ENCODE peak calls at places on chromosomes 3 and 15, in ten cellular contexts. One of them, this sample, is unnamed.

GRCh38 chr15:69484837-69485236 is 32.2 kb downstream of the RPLP1 start:
- DNase-seq in tibial nerve: no peak
- DNase-seq in anterior cingulate cortex: no peak
- DNase-seq in left cardiac atrium: no peak
- DNase-seq in Calu3: no peak
- DNase-seq in endodermal cell: no peak
- DNase-seq in amygdala: no peak
- DNase-seq in GM19239: no peak
- DNase-seq in fibroblast of pulmonary artery: no peak
- DNase-seq in kidney tubule cell: no peak
- DNase-seq in this sample: no peak

GRCh38 chr3:7651213-7651612 is 790.3 kb downstream of the GRM7 start:
- DNase-seq in tibial nerve: no peak
- DNase-seq in anterior cingulate cortex: no peak
- DNase-seq in left cardiac atrium: no peak
- DNase-seq in Calu3: no peak
- DNase-seq in endodermal cell: no peak
- DNase-seq in amygdala: no peak
- DNase-seq in GM19239: no peak
- DNase-seq in fibroblast of pulmonary artery: no peak
- DNase-seq in kidney tubule cell: no peak
- DNase-seq in this sample: no peak

GRCh38 chr3:193782280-193782654 is 189.3 kb downstream of the OPA1 start:
- DNase-seq in tibial nerve: no peak
- DNase-seq in anterior cingulate cortex: no peak
- DNase-seq in left cardiac atrium: no peak
- DNase-seq in Calu3: peak
- DNase-seq in endodermal cell: peak
- DNase-seq in amygdala: no peak
- DNase-seq in GM19239: no peak
- DNase-seq in fibroblast of pulmonary artery: peak
- DNase-seq in kidney tubule cell: peak
- DNase-seq in this sample: no peak

GRCh38 chr3:184110316-184110725 is 13.5 kb downstream of the HTR3E start:
- DNase-seq in tibial nerve: no peak
- DNase-seq in anterior cingulate cortex: no peak
- DNase-seq in left cardiac atrium: no peak
- DNase-seq in Calu3: peak
- DNase-seq in endodermal cell: peak
- DNase-seq in amygdala: no peak
- DNase-seq in GM19239: no peak
- DNase-seq in fibroblast of pulmonary artery: peak
- DNase-seq in kidney tubule cell: peak
- DNase-seq in this sample: no peak

GRCh38 chr15:51038258-51039042 is 56.3 kb downstream of the TNFAIP8L3 start:
- DNase-seq in tibial nerve: no peak
- DNase-seq in anterior cingulate cortex: no peak
- DNase-seq in left cardiac atrium: no peak
- DNase-seq in Calu3: no peak
- DNase-seq in endodermal cell: no peak
- DNase-seq in amygdala: no peak
- DNase-seq in GM19239: no peak
- DNase-seq in fibroblast of pulmonary artery: no peak
- DNase-seq in kidney tubule cell: no peak
- DNase-seq in this sample: no peak

GRCh38 chr15:85766007-85766831 is 28.5 kb downstream of the KLHL25 start:
- DNase-seq in tibial nerve: no peak
- DNase-seq in anterior cingulate cortex: peak
- DNase-seq in left cardiac atrium: no peak
- DNase-seq in Calu3: no peak
- DNase-seq in endodermal cell: peak
- DNase-seq in amygdala: no peak
- DNase-seq in GM19239: no peak
- DNase-seq in fibroblast of pulmonary artery: no peak
- DNase-seq in kidney tubule cell: peak
- DNase-seq in this sample: peak

GRCh38 chr15:38994310-38994709 is 429.7 kb upstream of the RASGRP1 start:
- DNase-seq in tibial nerve: no peak
- DNase-seq in anterior cingulate cortex: no peak
- DNase-seq in left cardiac atrium: no peak
- DNase-seq in Calu3: no peak
- DNase-seq in endodermal cell: no peak
- DNase-seq in amygdala: no peak
- DNase-seq in GM19239: no peak
- DNase-seq in fibroblast of pulmonary artery: peak
- DNase-seq in kidney tubule cell: peak
- DNase-seq in this sample: no peak

GRCh38 chr3:159629329-159630084 is 359.1 kb upstream of the IL12A start:
- DNase-seq in tibial nerve: no peak
- DNase-seq in anterior cingulate cortex: no peak
- DNase-seq in left cardiac atrium: no peak
- DNase-seq in Calu3: no peak
- DNase-seq in endodermal cell: no peak
- DNase-seq in amygdala: no peak
- DNase-seq in GM19239: no peak
- DNase-seq in fibroblast of pulmonary artery: no peak
- DNase-seq in kidney tubule cell: peak
- DNase-seq in this sample: no peak

GRCh38 chr3:42084593-42084992 is 6.6 kb upstream of the TRAK1 start:
- DNase-seq in tibial nerve: no peak
- DNase-seq in anterior cingulate cortex: no peak
- DNase-seq in left cardiac atrium: no peak
- DNase-seq in Calu3: no peak
- DNase-seq in endodermal cell: no peak
- DNase-seq in amygdala: no peak
- DNase-seq in GM19239: no peak
- DNase-seq in fibroblast of pulmonary artery: no peak
- DNase-seq in kidney tubule cell: no peak
- DNase-seq in this sample: no peak

GRCh38 chr15:35038655-35039534 is 46.2 kb downstream of the NANOGP8 start:
- DNase-seq in tibial nerve: no peak
- DNase-seq in anterior cingulate cortex: no peak
- DNase-seq in left cardiac atrium: no peak
- DNase-seq in Calu3: no peak
- DNase-seq in endodermal cell: no peak
- DNase-seq in amygdala: no peak
- DNase-seq in GM19239: no peak
- DNase-seq in fibroblast of pulmonary artery: peak
- DNase-seq in kidney tubule cell: no peak
- DNase-seq in this sample: no peak

GRCh38 chr3:38623539-38623938 is 25.9 kb downstream of the SCN5A start:
- DNase-seq in tibial nerve: no peak
- DNase-seq in anterior cingulate cortex: no peak
- DNase-seq in left cardiac atrium: no peak
- DNase-seq in Calu3: no peak
- DNase-seq in endodermal cell: peak
- DNase-seq in amygdala: no peak
- DNase-seq in GM19239: no peak
- DNase-seq in fibroblast of pulmonary artery: no peak
- DNase-seq in kidney tubule cell: no peak
- DNase-seq in this sample: no peak

GRCh38 chr3:131543714-131544113 is 40.9 kb upstream of the MRPL3 start:
- DNase-seq in tibial nerve: no peak
- DNase-seq in anterior cingulate cortex: peak
- DNase-seq in left cardiac atrium: peak
- DNase-seq in Calu3: peak
- DNase-seq in endodermal cell: no peak
- DNase-seq in amygdala: no peak
- DNase-seq in GM19239: no peak
- DNase-seq in fibroblast of pulmonary artery: peak
- DNase-seq in kidney tubule cell: peak
- DNase-seq in this sample: peak

GRCh38 chr3:157166559-157166958 is 6.6 kb upstream of the CCNL1 start:
- DNase-seq in tibial nerve: no peak
- DNase-seq in anterior cingulate cortex: no peak
- DNase-seq in left cardiac atrium: no peak
- DNase-seq in Calu3: no peak
- DNase-seq in endodermal cell: no peak
- DNase-seq in amygdala: no peak
- DNase-seq in GM19239: no peak
- DNase-seq in fibroblast of pulmonary artery: no peak
- DNase-seq in kidney tubule cell: peak
- DNase-seq in this sample: no peak

GRCh38 chr15:40092416-40093223 is 16.1 kb downstream of the BMF start:
- DNase-seq in tibial nerve: peak
- DNase-seq in anterior cingulate cortex: no peak
- DNase-seq in left cardiac atrium: peak
- DNase-seq in Calu3: no peak
- DNase-seq in endodermal cell: no peak
- DNase-seq in amygdala: no peak
- DNase-seq in GM19239: no peak
- DNase-seq in fibroblast of pulmonary artery: peak
- DNase-seq in kidney tubule cell: no peak
- DNase-seq in this sample: peak

GRCh38 chr3:157650191-157650590 is 147.0 kb upstream of the VEPH1 start:
- DNase-seq in tibial nerve: no peak
- DNase-seq in anterior cingulate cortex: no peak
- DNase-seq in left cardiac atrium: no peak
- DNase-seq in Calu3: no peak
- DNase-seq in endodermal cell: no peak
- DNase-seq in amygdala: no peak
- DNase-seq in GM19239: no peak
- DNase-seq in fibroblast of pulmonary artery: no peak
- DNase-seq in kidney tubule cell: no peak
- DNase-seq in this sample: no peak

GRCh38 chr3:57796261-57796660 is 40.2 kb downstream of the SLMAP start:
- DNase-seq in tibial nerve: no peak
- DNase-seq in anterior cingulate cortex: no peak
- DNase-seq in left cardiac atrium: no peak
- DNase-seq in Calu3: no peak
- DNase-seq in endodermal cell: no peak
- DNase-seq in amygdala: no peak
- DNase-seq in GM19239: no peak
- DNase-seq in fibroblast of pulmonary artery: no peak
- DNase-seq in kidney tubule cell: peak
- DNase-seq in this sample: no peak

GRCh38 chr3:177057768-177058167 is 139.5 kb downstream of the TBL1XR1 start:
- DNase-seq in tibial nerve: no peak
- DNase-seq in anterior cingulate cortex: no peak
- DNase-seq in left cardiac atrium: no peak
- DNase-seq in Calu3: no peak
- DNase-seq in endodermal cell: no peak
- DNase-seq in amygdala: no peak
- DNase-seq in GM19239: peak
- DNase-seq in fibroblast of pulmonary artery: no peak
- DNase-seq in kidney tubule cell: peak
- DNase-seq in this sample: no peak

GRCh38 chr15:84761534-84762190 is 13.3 kb downstream of the ZNF592 start:
- DNase-seq in tibial nerve: no peak
- DNase-seq in anterior cingulate cortex: no peak
- DNase-seq in left cardiac atrium: no peak
- DNase-seq in Calu3: no peak
- DNase-seq in endodermal cell: no peak
- DNase-seq in amygdala: no peak
- DNase-seq in GM19239: no peak
- DNase-seq in fibroblast of pulmonary artery: no peak
- DNase-seq in kidney tubule cell: no peak
- DNase-seq in this sample: no peak

GRCh38 chr15:58515807-58516206 is 84.0 kb downstream of the LIPC start:
- DNase-seq in tibial nerve: no peak
- DNase-seq in anterior cingulate cortex: no peak
- DNase-seq in left cardiac atrium: no peak
- DNase-seq in Calu3: no peak
- DNase-seq in endodermal cell: peak
- DNase-seq in amygdala: no peak
- DNase-seq in GM19239: no peak
- DNase-seq in fibroblast of pulmonary artery: no peak
- DNase-seq in kidney tubule cell: no peak
- DNase-seq in this sample: no peak

GRCh38 chr15:68652141-68652540 is 73.3 kb downstream of the CORO2B start:
- DNase-seq in tibial nerve: no peak
- DNase-seq in anterior cingulate cortex: peak
- DNase-seq in left cardiac atrium: peak
- DNase-seq in Calu3: no peak
- DNase-seq in endodermal cell: peak
- DNase-seq in amygdala: peak
- DNase-seq in GM19239: no peak
- DNase-seq in fibroblast of pulmonary artery: no peak
- DNase-seq in kidney tubule cell: peak
- DNase-seq in this sample: peak

GRCh38 chr3:132726341-132726823 is 4.2 kb upstream of the NPHP3 start:
- DNase-seq in tibial nerve: no peak
- DNase-seq in anterior cingulate cortex: no peak
- DNase-seq in left cardiac atrium: no peak
- DNase-seq in Calu3: no peak
- DNase-seq in endodermal cell: no peak
- DNase-seq in amygdala: no peak
- DNase-seq in GM19239: no peak
- DNase-seq in fibroblast of pulmonary artery: peak
- DNase-seq in kidney tubule cell: peak
- DNase-seq in this sample: no peak

GRCh38 chr3:195909645-195910498 is 1.5 kb upstream of the TNK2 start:
- DNase-seq in tibial nerve: peak
- DNase-seq in anterior cingulate cortex: peak
- DNase-seq in left cardiac atrium: peak
- DNase-seq in Calu3: peak
- DNase-seq in endodermal cell: peak
- DNase-seq in amygdala: peak
- DNase-seq in GM19239: peak
- DNase-seq in fibroblast of pulmonary artery: peak
- DNase-seq in kidney tubule cell: peak
- DNase-seq in this sample: peak

GRCh38 chr15:81216411-81216810 is 19.7 kb downstream of the IL16 start:
- DNase-seq in tibial nerve: no peak
- DNase-seq in anterior cingulate cortex: no peak
- DNase-seq in left cardiac atrium: no peak
- DNase-seq in Calu3: no peak
- DNase-seq in endodermal cell: peak
- DNase-seq in amygdala: no peak
- DNase-seq in GM19239: no peak
- DNase-seq in fibroblast of pulmonary artery: peak
- DNase-seq in kidney tubule cell: no peak
- DNase-seq in this sample: no peak

GRCh38 chr3:186060222-186060621 is 48.7 kb downstream of the ETV5 start:
- DNase-seq in tibial nerve: no peak
- DNase-seq in anterior cingulate cortex: no peak
- DNase-seq in left cardiac atrium: no peak
- DNase-seq in Calu3: no peak
- DNase-seq in endodermal cell: no peak
- DNase-seq in amygdala: no peak
- DNase-seq in GM19239: peak
- DNase-seq in fibroblast of pulmonary artery: no peak
- DNase-seq in kidney tubule cell: no peak
- DNase-seq in this sample: no peak

GRCh38 chr3:170897978-170898377 is 10.5 kb downstream of the EIF5A2 start:
- DNase-seq in tibial nerve: no peak
- DNase-seq in anterior cingulate cortex: no peak
- DNase-seq in left cardiac atrium: no peak
- DNase-seq in Calu3: no peak
- DNase-seq in endodermal cell: no peak
- DNase-seq in amygdala: no peak
- DNase-seq in GM19239: no peak
- DNase-seq in fibroblast of pulmonary artery: no peak
- DNase-seq in kidney tubule cell: no peak
- DNase-seq in this sample: no peak

GRCh38 chr3:44960387-44961026 is 15.5 kb downstream of the ZDHHC3 start:
- DNase-seq in tibial nerve: no peak
- DNase-seq in anterior cingulate cortex: no peak
- DNase-seq in left cardiac atrium: no peak
- DNase-seq in Calu3: no peak
- DNase-seq in endodermal cell: no peak
- DNase-seq in amygdala: no peak
- DNase-seq in GM19239: no peak
- DNase-seq in fibroblast of pulmonary artery: peak
- DNase-seq in kidney tubule cell: no peak
- DNase-seq in this sample: no peak

GRCh38 chr15:92643849-92644815 is 11.4 kb downstream of the FAM174B start:
- DNase-seq in tibial nerve: no peak
- DNase-seq in anterior cingulate cortex: no peak
- DNase-seq in left cardiac atrium: no peak
- DNase-seq in Calu3: no peak
- DNase-seq in endodermal cell: peak
- DNase-seq in amygdala: no peak
- DNase-seq in GM19239: no peak
- DNase-seq in fibroblast of pulmonary artery: no peak
- DNase-seq in kidney tubule cell: no peak
- DNase-seq in this sample: no peak

GRCh38 chr3:124386006-124386405 is 344.2 kb upstream of the UMPS start:
- DNase-seq in tibial nerve: no peak
- DNase-seq in anterior cingulate cortex: no peak
- DNase-seq in left cardiac atrium: no peak
- DNase-seq in Calu3: no peak
- DNase-seq in endodermal cell: no peak
- DNase-seq in amygdala: no peak
- DNase-seq in GM19239: no peak
- DNase-seq in fibroblast of pulmonary artery: no peak
- DNase-seq in kidney tubule cell: no peak
- DNase-seq in this sample: no peak